ENCODE peak calls at places on chromosome 15, in six cellular contexts. One of them, this sample, is unnamed.

GRCh38 chr15:29123171-29123570 is 146.5 kb downstream of the NSMCE3 start:
- DNase-seq in A549: no peak
- DNase-seq in GM12864: no peak
- DNase-seq in fibroblast of lung: no peak
- DNase-seq in foreskin keratinocyte: no peak
- DNase-seq in ovary: no peak
- DNase-seq in this sample: no peak

GRCh38 chr15:74317820-74318375 is 49.5 kb downstream of the CYP11A1 start:
- DNase-seq in A549: peak; percentile 44
- DNase-seq in GM12864: no peak
- DNase-seq in fibroblast of lung: peak; percentile 90
- DNase-seq in foreskin keratinocyte: no peak
- DNase-seq in ovary: peak; percentile 85
- DNase-seq in this sample: peak; percentile 62

GRCh38 chr15:85886345-85886935 is 91.7 kb upstream of the KLHL25 start:
- DNase-seq in A549: no peak
- DNase-seq in GM12864: no peak
- DNase-seq in fibroblast of lung: no peak
- DNase-seq in foreskin keratinocyte: no peak
- DNase-seq in ovary: no peak
- DNase-seq in this sample: no peak

GRCh38 chr15:100779331-100780207 is 100.1 kb upstream of the ALDH1A3 start:
- DNase-seq in A549: no peak
- DNase-seq in GM12864: no peak
- DNase-seq in fibroblast of lung: no peak
- DNase-seq in foreskin keratinocyte: no peak
- DNase-seq in ovary: no peak
- DNase-seq in this sample: no peak

GRCh38 chr15:55255714-55256113 is 33.9 kb downstream of the RAB27A start:
- DNase-seq in A549: no peak
- DNase-seq in GM12864: no peak
- DNase-seq in fibroblast of lung: no peak
- DNase-seq in foreskin keratinocyte: no peak
- DNase-seq in ovary: no peak
- DNase-seq in this sample: no peak

GRCh38 chr15:99408236-99409096 is 157.2 kb downstream of the LRRC28 start:
- DNase-seq in A549: peak; percentile 24
- DNase-seq in GM12864: no peak
- DNase-seq in fibroblast of lung: peak; percentile 94
- DNase-seq in foreskin keratinocyte: peak; percentile 20
- DNase-seq in ovary: peak; percentile 76
- DNase-seq in this sample: no peak

GRCh38 chr15:84034831-84035753 is 200.5 kb upstream of the GOLGA6L4 start:
- DNase-seq in A549: peak; percentile 40
- DNase-seq in GM12864: peak; percentile 4
- DNase-seq in fibroblast of lung: peak; percentile 71
- DNase-seq in foreskin keratinocyte: peak; percentile 37
- DNase-seq in ovary: no peak
- DNase-seq in this sample: no peak

GRCh38 chr15:32870240-32871033 is 152.6 kb downstream of the GREM1 start:
- DNase-seq in A549: no peak
- DNase-seq in GM12864: peak; percentile 64
- DNase-seq in fibroblast of lung: peak; percentile 100
- DNase-seq in foreskin keratinocyte: peak; percentile 58
- DNase-seq in ovary: no peak
- DNase-seq in this sample: no peak

GRCh38 chr15:97761124-97761523 is 199.4 kb upstream of the ARRDC4 start:
- DNase-seq in A549: no peak
- DNase-seq in GM12864: no peak
- DNase-seq in fibroblast of lung: peak; percentile 28
- DNase-seq in foreskin keratinocyte: peak; percentile 92
- DNase-seq in ovary: no peak
- DNase-seq in this sample: no peak

GRCh38 chr15:76267077-76267476 is 44.2 kb downstream of the ETFA start:
- DNase-seq in A549: no peak
- DNase-seq in GM12864: no peak
- DNase-seq in fibroblast of lung: no peak
- DNase-seq in foreskin keratinocyte: no peak
- DNase-seq in ovary: no peak
- DNase-seq in this sample: no peak

GRCh38 chr15:81133782-81134461 is at the start of gene CFAP161:
- DNase-seq in A549: peak; percentile 40
- DNase-seq in GM12864: no peak
- DNase-seq in fibroblast of lung: peak; percentile 73
- DNase-seq in foreskin keratinocyte: peak; percentile 30
- DNase-seq in ovary: peak; percentile 81
- DNase-seq in this sample: peak; percentile 96

GRCh38 chr15:101124731-101125558 is 126.9 kb downstream of the CHSY1 start:
- DNase-seq in A549: no peak
- DNase-seq in GM12864: no peak
- DNase-seq in fibroblast of lung: peak; percentile 83
- DNase-seq in foreskin keratinocyte: peak; percentile 45
- DNase-seq in ovary: no peak
- DNase-seq in this sample: no peak

DNA sequence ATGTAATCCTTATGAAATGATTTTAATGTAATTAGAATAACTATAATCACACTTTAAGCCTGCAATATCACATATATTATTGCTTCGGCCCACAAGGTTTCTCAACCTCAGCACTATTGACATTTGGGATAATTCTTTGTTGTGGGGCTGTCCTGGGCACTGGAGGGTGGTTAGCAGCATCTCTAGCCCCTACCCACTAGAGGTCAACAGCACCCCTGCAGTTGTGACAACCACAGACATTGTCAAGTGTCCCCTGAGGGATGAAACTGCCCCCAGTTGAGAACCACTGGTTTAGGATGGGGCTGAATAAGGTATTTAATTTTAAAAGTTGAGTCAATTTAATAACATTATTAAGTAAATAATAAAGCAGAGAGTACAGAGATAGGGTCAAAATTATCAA is 6.4 kb upstream of the ABHD2 start:
- DNase-seq in A549: no peak
- DNase-seq in GM12864: no peak
- DNase-seq in fibroblast of lung: no peak
- DNase-seq in foreskin keratinocyte: no peak
- DNase-seq in ovary: no peak
- DNase-seq in this sample: no peak
- TF ChIP-seq CTCF in A549: no peak
- TF ChIP-seq CTCF in GM12864: no peak
- TF ChIP-seq CTCF in fibroblast of lung: no peak
- TF ChIP-seq CTCF in foreskin keratinocyte: no peak
- TF ChIP-seq CTCF in ovary: no peak
- TF ChIP-seq CTCF in this sample: no peak

GRCh38 chr15:67065531-67066005 is at the start of gene SMAD3:
- DNase-seq in A549: peak; percentile 98
- DNase-seq in GM12864: peak; percentile 63
- DNase-seq in fibroblast of lung: peak; percentile 96
- DNase-seq in foreskin keratinocyte: peak; percentile 89
- DNase-seq in ovary: peak; percentile 88
- DNase-seq in this sample: peak; percentile 84
- TF ChIP-seq CTCF in A549: peak; percentile 31
- TF ChIP-seq CTCF in GM12864: no peak
- TF ChIP-seq CTCF in fibroblast of lung: no peak
- TF ChIP-seq CTCF in foreskin keratinocyte: peak; percentile 38
- TF ChIP-seq CTCF in ovary: no peak
- TF ChIP-seq CTCF in this sample: no peak

GRCh38 chr15:77597804-77598453 is 34.8 kb downstream of the LINGO1 start:
- DNase-seq in A549: no peak
- DNase-seq in GM12864: no peak
- DNase-seq in fibroblast of lung: no peak
- DNase-seq in foreskin keratinocyte: no peak
- DNase-seq in ovary: no peak
- DNase-seq in this sample: no peak
- TF ChIP-seq CTCF in A549: no peak
- TF ChIP-seq CTCF in GM12864: no peak
- TF ChIP-seq CTCF in fibroblast of lung: no peak
- TF ChIP-seq CTCF in foreskin keratinocyte: no peak
- TF ChIP-seq CTCF in ovary: no peak
- TF ChIP-seq CTCF in this sample: no peak

GRCh38 chr15:69132430-69132829 is 28.0 kb upstream of the GLCE start:
- DNase-seq in A549: no peak
- DNase-seq in GM12864: no peak
- DNase-seq in fibroblast of lung: no peak
- DNase-seq in foreskin keratinocyte: no peak
- DNase-seq in ovary: no peak
- DNase-seq in this sample: no peak
- TF ChIP-seq CTCF in A549: no peak
- TF ChIP-seq CTCF in GM12864: no peak
- TF ChIP-seq CTCF in fibroblast of lung: no peak
- TF ChIP-seq CTCF in foreskin keratinocyte: no peak
- TF ChIP-seq CTCF in ovary: no peak
- TF ChIP-seq CTCF in this sample: no peak

GRCh38 chr15:57542505-57542817 is 49.2 kb upstream of the MYZAP start:
- DNase-seq in A549: no peak
- DNase-seq in GM12864: no peak
- DNase-seq in fibroblast of lung: no peak
- DNase-seq in foreskin keratinocyte: no peak
- DNase-seq in ovary: no peak
- DNase-seq in this sample: no peak
- TF ChIP-seq CTCF in A549: peak; percentile 24
- TF ChIP-seq CTCF in GM12864: no peak
- TF ChIP-seq CTCF in fibroblast of lung: no peak
- TF ChIP-seq CTCF in foreskin keratinocyte: no peak
- TF ChIP-seq CTCF in ovary: no peak
- TF ChIP-seq CTCF in this sample: no peak

GRCh38 chr15:26985050-26985449 is 14.1 kb downstream of the GABRG3 start:
- DNase-seq in A549: no peak
- DNase-seq in GM12864: no peak
- DNase-seq in fibroblast of lung: no peak
- DNase-seq in foreskin keratinocyte: no peak
- DNase-seq in ovary: no peak
- DNase-seq in this sample: no peak

GRCh38 chr15:26981492-26981891 is 10.5 kb downstream of the GABRG3 start:
- DNase-seq in A549: no peak
- DNase-seq in GM12864: no peak
- DNase-seq in fibroblast of lung: no peak
- DNase-seq in foreskin keratinocyte: no peak
- DNase-seq in ovary: no peak
- DNase-seq in this sample: no peak

GRCh38 chr15:26983822-26984221 is 12.8 kb downstream of the GABRG3 start:
- DNase-seq in A549: peak; percentile 27
- DNase-seq in GM12864: no peak
- DNase-seq in fibroblast of lung: no peak
- DNase-seq in foreskin keratinocyte: no peak
- DNase-seq in ovary: no peak
- DNase-seq in this sample: no peak
- TF ChIP-seq CTCF in A549: no peak
- TF ChIP-seq CTCF in GM12864: no peak
- TF ChIP-seq CTCF in fibroblast of lung: no peak
- TF ChIP-seq CTCF in foreskin keratinocyte: no peak
- TF ChIP-seq CTCF in ovary: no peak
- TF ChIP-seq CTCF in this sample: no peak

GRCh38 chr15:59622289-59622688 is 10.7 kb downstream of the GCNT3 start:
- DNase-seq in A549: peak; percentile 86
- DNase-seq in GM12864: peak; percentile 46
- DNase-seq in fibroblast of lung: peak; percentile 27
- DNase-seq in foreskin keratinocyte: peak; percentile 33
- DNase-seq in ovary: no peak
- DNase-seq in this sample: peak; percentile 53
- TF ChIP-seq CTCF in A549: peak; percentile 74
- TF ChIP-seq CTCF in GM12864: peak; percentile 76
- TF ChIP-seq CTCF in fibroblast of lung: peak; percentile 32
- TF ChIP-seq CTCF in foreskin keratinocyte: peak; percentile 67
- TF ChIP-seq CTCF in ovary: no peak
- TF ChIP-seq CTCF in this sample: peak; percentile 43

GRCh38 chr15:91520848-91521247 is 332.7 kb upstream of the SLCO3A1 start:
- DNase-seq in A549: no peak
- DNase-seq in GM12864: no peak
- DNase-seq in fibroblast of lung: no peak
- DNase-seq in foreskin keratinocyte: peak; percentile 36
- DNase-seq in ovary: no peak
- DNase-seq in this sample: no peak

GRCh38 chr15:91521996-91522395 is 331.5 kb upstream of the SLCO3A1 start:
- DNase-seq in A549: no peak
- DNase-seq in GM12864: no peak
- DNase-seq in fibroblast of lung: peak; percentile 67
- DNase-seq in foreskin keratinocyte: peak; percentile 63
- DNase-seq in ovary: no peak
- DNase-seq in this sample: no peak

GRCh38 chr15:91524534-91524933 is 329.0 kb upstream of the SLCO3A1 start:
- DNase-seq in A549: no peak
- DNase-seq in GM12864: no peak
- DNase-seq in fibroblast of lung: no peak
- DNase-seq in foreskin keratinocyte: no peak
- DNase-seq in ovary: no peak
- DNase-seq in this sample: no peak

GRCh38 chr15:91525746-91526145 is 327.8 kb upstream of the SLCO3A1 start:
- DNase-seq in A549: no peak
- DNase-seq in GM12864: no peak
- DNase-seq in fibroblast of lung: no peak
- DNase-seq in foreskin keratinocyte: no peak
- DNase-seq in ovary: no peak
- DNase-seq in this sample: no peak

GRCh38 chr15:91522609-91523332 is 330.7 kb upstream of the SLCO3A1 start:
- DNase-seq in A549: peak; percentile 59
- DNase-seq in GM12864: no peak
- DNase-seq in fibroblast of lung: peak; percentile 80
- DNase-seq in foreskin keratinocyte: peak; percentile 45
- DNase-seq in ovary: no peak
- DNase-seq in this sample: no peak
- TF ChIP-seq CTCF in A549: peak; percentile 65
- TF ChIP-seq CTCF in GM12864: no peak
- TF ChIP-seq CTCF in fibroblast of lung: peak; percentile 52
- TF ChIP-seq CTCF in foreskin keratinocyte: peak; percentile 79
- TF ChIP-seq CTCF in ovary: no peak
- TF ChIP-seq CTCF in this sample: no peak

DNA sequence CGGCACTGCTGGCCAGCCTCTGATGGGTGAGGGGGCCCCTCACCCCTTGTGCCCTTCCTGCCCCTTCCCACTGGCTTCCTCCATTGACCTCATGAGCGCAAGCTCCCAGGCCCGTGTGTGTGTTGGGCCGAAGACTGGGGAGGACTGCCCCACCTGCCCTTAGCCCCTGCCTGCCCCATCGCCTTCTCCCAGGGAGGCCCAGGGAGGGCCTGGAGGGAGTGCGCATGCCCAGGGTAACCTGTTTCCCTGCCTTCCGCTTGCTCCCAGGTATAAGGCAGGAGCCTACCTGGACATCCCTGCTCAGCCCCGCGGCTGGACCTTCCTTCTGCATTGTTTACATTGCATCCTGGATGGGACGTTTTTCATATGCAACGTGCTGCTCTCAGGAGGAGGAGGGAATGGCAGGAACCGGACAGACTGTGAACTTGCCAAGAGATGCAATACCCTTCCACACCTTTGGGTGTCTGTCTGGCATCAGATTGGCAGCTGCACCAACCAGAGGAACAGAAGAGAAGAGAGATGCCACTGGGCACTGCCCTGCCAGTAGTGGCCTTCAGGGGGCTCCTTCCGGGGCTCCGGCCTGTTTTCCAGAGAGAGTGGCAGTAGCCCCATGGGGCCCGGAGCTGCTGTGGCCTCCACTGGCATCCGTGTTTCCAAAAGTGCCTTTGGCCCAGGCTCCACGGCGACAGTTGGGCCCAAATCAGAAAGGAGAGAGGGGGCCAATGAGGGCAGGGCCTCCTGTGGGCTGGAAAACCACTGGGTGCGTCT is 8.8 kb downstream of the DLL4 start:
- DNase-seq in A549: peak; percentile 85
- DNase-seq in GM12864: no peak
- DNase-seq in fibroblast of lung: no peak
- DNase-seq in foreskin keratinocyte: no peak
- DNase-seq in ovary: no peak
- DNase-seq in this sample: no peak
- TF ChIP-seq CTCF in A549: peak; percentile 58
- TF ChIP-seq CTCF in GM12864: peak; percentile 25
- TF ChIP-seq CTCF in fibroblast of lung: no peak
- TF ChIP-seq CTCF in foreskin keratinocyte: peak; percentile 69
- TF ChIP-seq CTCF in ovary: no peak
- TF ChIP-seq CTCF in this sample: no peak

This sample was measured in nephron progenitor cell.